ENCODE peak calls at places on chromosomes 1 and 21, in eight cellular contexts. Y, T, F, N, X, B, I and D are unnamed samples.

GRCh38 chr1:1347663-1348419 is 1.4 kb downstream of the DVL1 start:
- DNase-seq in F (peak; percentile 81), X (no peak), I (peak; percentile 79), N (no peak), B (peak; percentile 70), T (peak; percentile 46), Y (peak; percentile 71), D (no peak)

GRCh38 chr1:94535879-94536278 is 5.7 kb downstream of the F3 start:
- DNase-seq in T (no peak), B (no peak), F (no peak), N (no peak), X (no peak), Y (no peak), I (no peak), D (no peak)

GRCh38 chr1:160726498-160727391 is 12.3 kb upstream of the SLAMF7 start:
- DNase-seq in N (peak; percentile 47), X (no peak), F (no peak), T (no peak), I (no peak), Y (peak; percentile 97), B (peak; percentile 88), D (no peak)

GRCh38 chr1:43479414-43479813 is 25.7 kb upstream of the HYI start:
- DNase-seq in N (no peak), T (no peak), B (no peak), I (no peak), Y (no peak), X (no peak), F (no peak), D (no peak)

GRCh38 chr1:86846166-86846647 is 67.7 kb downstream of the SELENOF start:
- DNase-seq in N (no peak), T (no peak), F (no peak), B (no peak), I (no peak), Y (no peak), X (no peak), D (no peak)

GRCh38 chr21:25487046-25487594 is 120.2 kb downstream of the MRPL39 start:
- DNase-seq in I (no peak), Y (no peak), N (no peak), B (no peak), F (no peak), X (no peak), T (no peak), D (no peak)

GRCh38 chr21:34775793-34776192 is 107.0 kb downstream of the CLIC6 start:
- DNase-seq in X (no peak), N (no peak), T (no peak), F (no peak), B (no peak), I (no peak), Y (peak; percentile 68), D (no peak)

GRCh38 chr21:26451014-26451740 is 121.9 kb downstream of the CYYR1 start:
- DNase-seq in F (no peak), T (no peak), I (no peak), Y (no peak), B (no peak), X (no peak), N (no peak), D (no peak)

GRCh38 chr1:87224209-87224608 is 104.5 kb upstream of the LMO4 start:
- DNase-seq in B (no peak), N (no peak), I (no peak), T (no peak), F (no peak), X (no peak), Y (no peak), D (no peak)

GRCh38 chr1:183913556-183913955 is 108.6 kb downstream of the RGL1 start:
- DNase-seq in B (no peak), Y (no peak), F (no peak), I (no peak), T (no peak), X (no peak), N (no peak), D (no peak)

GRCh38 chr1:220321758-220322157 is 49.5 kb upstream of the RAB3GAP2 start:
- DNase-seq in N (no peak), I (no peak), Y (peak; percentile 21), X (no peak), B (no peak), F (no peak), T (no peak), D (no peak)

GRCh38 chr1:179955318-179955638 is 668 bp downstream of the CEP350 start:
- DNase-seq in N (no peak), B (no peak), T (no peak), I (no peak), Y (peak; percentile 76), F (no peak), X (no peak), D (no peak)

GRCh38 chr1:29752141-29752540 is 515.8 kb downstream of the PTPRU start:
- DNase-seq in B (peak; percentile 47), Y (peak; percentile 44), X (no peak), F (no peak), I (no peak), N (no peak), T (no peak), D (no peak)

GRCh38 chr1:243916160-243916559 is 66.1 kb upstream of the AKT3 start:
- DNase-seq in I (no peak), B (no peak), Y (no peak), F (no peak), N (no peak), T (no peak), X (no peak), D (no peak)

GRCh38 chr1:226406401-226406881 is 1.5 kb downstream of the PARP1 start:
- DNase-seq in B (peak; percentile 22), F (no peak), N (no peak), Y (peak; percentile 45), X (no peak), I (no peak), T (no peak), D (no peak)

GRCh38 chr21:43921602-43921978 is 56.6 kb downstream of the AGPAT3 start:
- DNase-seq in Y (no peak), F (no peak), X (peak; percentile 17), I (no peak), N (no peak), B (no peak), T (peak; percentile 9), D (no peak)

GRCh38 chr1:211236633-211237321 is 22.4 kb upstream of the RCOR3 start:
- DNase-seq in Y (no peak), T (no peak), X (no peak), F (no peak), I (no peak), B (no peak), N (no peak), D (no peak)

GRCh38 chr1:150259758-150260669 is 2.4 kb downstream of the CA14 start:
- DNase-seq in X (no peak), N (no peak), B (peak; percentile 91), F (peak; percentile 83), T (no peak), I (no peak), Y (peak; percentile 94), D (no peak)

GRCh38 chr1:205325334-205325884 is 3.9 kb upstream of the NUAK2 start:
- DNase-seq in Y (peak; percentile 95), N (no peak), I (no peak), F (no peak), T (no peak), X (no peak), B (peak; percentile 83), D (no peak)
- H3K27ac ChIP-seq in Y (peak overlapping the region; percentile 68), N (no peak overlapping the region), I (no peak overlapping the region), F (no peak overlapping the region), T (no peak overlapping the region), X (no peak overlapping the region), B (no peak overlapping the region), D (peak overlapping the region; percentile 23)

DNA sequence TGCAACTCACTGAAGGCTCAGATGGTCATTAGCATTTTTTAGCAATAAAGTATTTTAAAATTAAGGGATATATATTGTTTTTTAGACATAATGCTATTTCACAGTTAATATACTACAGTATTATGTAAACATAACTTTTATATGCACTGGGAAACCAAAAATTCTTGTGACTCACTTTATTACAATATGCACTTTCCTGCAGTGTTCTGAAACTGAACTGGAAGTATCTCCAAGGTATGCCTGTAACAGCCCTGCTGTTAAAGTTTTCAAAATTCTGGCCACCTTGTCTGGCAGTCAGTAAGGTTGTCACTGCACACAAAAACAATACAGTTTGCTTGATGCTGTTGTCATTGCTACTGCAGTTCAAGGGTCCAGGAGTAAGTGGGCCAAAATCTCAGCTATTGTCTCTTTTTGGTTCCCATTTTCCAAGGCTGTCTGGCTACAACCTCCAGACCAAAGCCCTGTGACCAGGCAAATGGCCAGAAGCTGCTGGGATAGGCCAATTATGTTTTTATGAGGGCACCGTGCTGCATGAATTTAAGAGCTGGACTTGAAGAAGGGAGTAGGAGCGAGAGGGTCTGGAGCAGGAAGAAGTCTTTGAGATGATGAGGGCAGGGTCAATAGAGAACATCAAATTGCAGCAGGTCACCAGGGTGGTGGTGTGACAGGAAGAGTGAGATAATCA is 82.4 kb upstream of the CACHD1 start:
- DNase-seq in B (no peak), X (no peak), T (no peak), N (no peak), I (no peak), Y (no peak), F (no peak), D (no peak)
- H3K27ac ChIP-seq in B (no peak overlapping the region), X (no peak overlapping the region), T (no peak overlapping the region), N (no peak overlapping the region), I (no peak overlapping the region), Y (no peak overlapping the region), F (no peak overlapping the region), D (no peak overlapping the region)

GRCh38 chr1:41514381-41514780 is 29.9 kb upstream of the EDN2 start:
- DNase-seq in T (no peak), N (no peak), X (no peak), F (no peak), Y (no peak), I (peak; percentile 28), B (no peak), D (no peak)
- H3K27ac ChIP-seq in T (no peak overlapping the region), N (no peak overlapping the region), X (no peak overlapping the region), F (no peak overlapping the region), Y (no peak overlapping the region), I (no peak overlapping the region), B (no peak overlapping the region), D (no peak overlapping the region)

GRCh38 chr1:84698151-84698651 is 7.9 kb upstream of the SSX2IP start:
- DNase-seq in X (no peak), T (no peak), N (no peak), F (no peak), B (no peak), Y (no peak), I (no peak), D (no peak)

GRCh38 chr1:84702143-84702542 is 11.9 kb upstream of the SSX2IP start:
- DNase-seq in N (no peak), T (no peak), I (no peak), Y (no peak), F (no peak), X (no peak), B (no peak), D (no peak)

GRCh38 chr1:84701366-84701765 is 11.1 kb upstream of the SSX2IP start:
- DNase-seq in Y (no peak), I (no peak), N (no peak), T (no peak), F (no peak), X (no peak), B (no peak), D (no peak)

GRCh38 chr1:84700065-84700464 is 9.8 kb upstream of the SSX2IP start:
- DNase-seq in I (no peak), X (no peak), F (no peak), Y (no peak), N (no peak), B (no peak), T (no peak), D (no peak)

DNA sequence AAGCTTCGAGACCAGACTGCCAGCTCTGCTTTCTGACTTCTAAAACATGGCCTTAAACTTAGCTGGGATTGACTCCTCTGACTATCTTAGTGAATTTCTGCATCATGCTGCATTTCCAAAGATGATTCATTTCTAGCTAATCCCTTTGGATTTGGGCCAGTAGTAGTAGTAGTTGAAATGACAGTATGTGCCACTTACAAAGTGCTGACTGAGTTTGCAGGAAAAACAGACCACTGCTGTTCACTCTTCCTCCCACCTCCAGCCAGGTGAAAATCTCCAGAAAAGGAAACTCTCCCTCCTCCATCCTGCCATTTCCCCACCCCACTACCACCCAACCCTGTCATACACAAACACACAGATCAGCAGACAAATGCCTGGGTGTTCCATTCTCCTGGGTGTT is 8.5 kb upstream of the SSX2IP start:
- DNase-seq in F (no peak), I (no peak), X (no peak), N (no peak), Y (no peak), T (no peak), B (no peak), D (no peak)
- H3K27ac ChIP-seq in F (no peak overlapping the region), I (peak overlapping the region; percentile 19), X (peak overlapping the region; percentile 94), N (no peak overlapping the region), Y (no peak overlapping the region), T (peak overlapping the region; percentile 59), B (no peak overlapping the region), D (no peak overlapping the region)